ENCODE peak calls at places on chromosome 4, in four cellular contexts. N, E, U and Q are unnamed samples.

GRCh38 chr4:3868146-3868840 is 102.1 kb downstream of the ADRA2C start:
- DNase-seq in E (no peak), N (no peak), U (no peak), Q (no peak)

GRCh38 chr4:13888112-13888511 is 260.6 kb upstream of the BOD1L1 start:
- DNase-seq in U (no peak), N (no peak), E (peak), Q (no peak)

GRCh38 chr4:187612211-187612780 is 383.3 kb upstream of the ZFP42 start:
- DNase-seq in U (no peak), N (no peak), E (no peak), Q (no peak)

GRCh38 chr4:70627620-70628019 is 924 bp upstream of the ENAM start:
- DNase-seq in N (no peak), U (no peak), E (no peak), Q (no peak)

GRCh38 chr4:120071192-120071795 is 4.6 kb upstream of the MAD2L1 start:
- DNase-seq in E (peak), U (peak), N (peak), Q (no peak)

GRCh38 chr4:154312246-154312645 is 179.4 kb downstream of the DCHS2 start:
- DNase-seq in N (no peak), U (no peak), E (no peak), Q (no peak)

GRCh38 chr4:48683784-48684666 is 96.1 kb downstream of the FRYL start:
- DNase-seq in U (no peak), N (no peak), E (peak), Q (no peak)

GRCh38 chr4:28686618-28687017 is 1826.0 kb downstream of the STIM2 start:
- DNase-seq in U (peak), E (peak), N (peak), Q (no peak)

GRCh38 chr4:1245481-1246051 is 3.4 kb downstream of the CTBP1 start:
- DNase-seq in E (no peak), N (no peak), U (no peak), Q (no peak)

GRCh38 chr4:118969359-118969758 is 80.7 kb downstream of the SYNPO2 start:
- DNase-seq in N (peak), U (peak), E (peak), Q (no peak)

GRCh38 chr4:86891785-86892638 is at the start of gene C4orf36:
- DNase-seq in N (peak), U (no peak), E (peak), Q (no peak)

GRCh38 chr4:2281575-2282343 is 19.9 kb upstream of the MXD4 start:
- DNase-seq in E (no peak), N (no peak), U (no peak), Q (peak)

GRCh38 chr4:142528433-142528832 is 317.7 kb downstream of the INPP4B start:
- DNase-seq in E (no peak), N (no peak), U (no peak), Q (no peak)

GRCh38 chr4:132275583-132276121 is 873.4 kb upstream of the PCDH10 start:
- DNase-seq in U (no peak), N (no peak), E (no peak), Q (no peak)

GRCh38 chr4:61666248-61666647 is 466.1 kb downstream of the ADGRL3 start:
- DNase-seq in U (no peak), E (no peak), N (no peak), Q (no peak)

GRCh38 chr4:22850055-22850454 is 157.3 kb downstream of the GBA3 start:
- DNase-seq in N (no peak), E (no peak), U (no peak), Q (no peak)

GRCh38 chr4:34269593-34269992 is 1974.7 kb downstream of the ARAP2 start:
- DNase-seq in E (no peak), N (no peak), U (no peak), Q (no peak)

GRCh38 chr4:173859091-173859713 is 329.2 kb upstream of the HAND2 start:
- DNase-seq in N (no peak), E (no peak), U (no peak), Q (no peak)

GRCh38 chr4:45453258-45453841 is 670.5 kb downstream of the GABRG1 start:
- DNase-seq in U (peak), E (no peak), N (no peak), Q (no peak)

GRCh38 chr4:104099141-104099540 is 379.4 kb upstream of the TACR3 start:
- DNase-seq in N (no peak), U (no peak), E (no peak), Q (no peak)

GRCh38 chr4:108171541-108172230 is 3.0 kb upstream of the LEF1 start:
- DNase-seq in E (no peak), N (no peak), U (no peak), Q (no peak)

GRCh38 chr4:69830529-69831269 is 29.2 kb downstream of the SULT1E1 start:
- DNase-seq in E (peak), N (no peak), U (peak), Q (no peak)

GRCh38 chr4:112801341-112801740 is 164.4 kb downstream of the LARP7 start:
- DNase-seq in E (no peak), N (no peak), U (no peak), Q (no peak)

GRCh38 chr4:5963611-5964010 is 54.6 kb downstream of the C4orf50 start:
- DNase-seq in E (no peak), N (no peak), U (no peak), Q (no peak)

GRCh38 chr4:3683744-3684421 is 82.3 kb upstream of the ADRA2C start:
- DNase-seq in E (no peak), N (no peak), U (no peak), Q (no peak)

GRCh38 chr4:128917781-128918180 is 108.3 kb downstream of the JADE1 start:
- DNase-seq in E (no peak), N (no peak), U (no peak), Q (peak)

GRCh38 chr4:115484479-115484878 is 371.1 kb upstream of the NDST4 start:
- DNase-seq in U (no peak), E (no peak), N (no peak), Q (no peak)

GRCh38 chr4:142236268-142236667 is 599.9 kb downstream of the IL15 start:
- DNase-seq in E (no peak), U (no peak), N (no peak), Q (no peak)

GRCh38 chr4:5711479-5712184 is 631 bp downstream of the EVC start:
- DNase-seq in N (no peak), U (peak), E (peak), Q (no peak)

GRCh38 chr4:148444296-148445070 is 2.3 kb upstream of the NR3C2 start:
- DNase-seq in U (no peak), N (no peak), E (peak), Q (no peak)

GRCh38 chr4:125085-125820 is 952 bp downstream of the ZNF718 start:
- DNase-seq in U (no peak), E (no peak), N (no peak), Q (no peak)

GRCh38 chr4:177583000-177583399 is 140.8 kb upstream of the AGA start:
- DNase-seq in E (no peak), N (no peak), U (no peak), Q (no peak)

DNA sequence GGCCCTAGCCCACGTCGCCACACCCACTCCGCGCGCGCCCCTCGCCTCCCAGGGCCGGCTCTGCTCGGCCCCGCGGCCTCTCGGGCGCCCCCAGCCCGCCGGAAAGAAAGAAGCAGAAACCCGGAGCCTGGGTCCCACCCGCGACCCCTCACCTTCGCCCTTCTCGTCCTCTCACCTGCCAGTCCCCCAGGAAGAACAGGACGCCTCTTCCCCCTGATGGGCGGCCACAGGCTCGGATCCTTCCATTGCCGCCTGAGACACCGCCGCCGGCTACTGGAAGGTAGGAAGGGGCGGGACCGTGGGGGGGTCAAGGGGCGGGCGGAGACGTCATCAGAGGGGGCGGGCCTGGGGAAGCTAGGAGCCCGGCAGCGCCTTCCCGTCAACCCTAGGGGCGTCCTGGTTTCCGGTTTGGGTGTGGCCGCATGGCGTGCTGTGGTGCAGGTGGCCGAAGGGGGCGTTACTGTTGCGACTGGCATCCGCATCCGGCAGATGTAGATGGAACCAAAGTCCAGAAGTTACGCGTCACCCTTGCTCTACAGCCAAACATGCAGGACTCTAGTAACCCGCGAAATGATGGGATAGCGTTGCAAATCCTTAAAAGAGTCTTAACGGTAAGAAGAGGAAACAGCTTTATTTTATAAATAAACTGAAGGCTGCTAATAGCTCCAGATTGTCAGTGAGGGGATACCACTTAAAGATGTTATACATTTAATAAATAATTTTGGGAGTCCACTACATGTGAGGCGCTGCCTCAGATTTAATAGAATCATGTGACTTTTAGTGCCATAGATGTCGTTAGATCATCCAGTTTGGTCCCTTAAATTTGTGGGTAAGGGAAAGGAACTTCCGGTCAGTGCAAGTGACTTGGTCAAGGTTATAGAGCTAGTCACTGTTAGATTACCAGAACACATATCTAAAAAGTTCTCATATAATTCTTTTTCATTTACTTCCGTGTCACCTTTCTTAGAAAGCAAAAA is at the start of gene UBA6:
- DNase-seq in U (peak), N (peak), E (peak), Q (peak)
- TF ChIP-seq POLR2AphosphoS5 in U (peak), N (peak), E (peak), Q (peak)

GRCh38 chr4:17336524-17336941 is 175.4 kb downstream of the QDPR start:
- DNase-seq in E (peak), N (peak), U (peak), Q (peak)
- TF ChIP-seq MAX in E (no peak), N (peak), U (no peak), Q (no peak)

GRCh38 chr4:38803833-38804653 is 548 bp downstream of the TLR1 start:
- DNase-seq in E (no peak), N (no peak), U (no peak), Q (peak)
- TF ChIP-seq POLR2AphosphoS5 in E (no peak), N (no peak), U (no peak), Q (peak)

GRCh38 chr4:54473077-54473545 is 184.6 kb upstream of the KIT start:
- DNase-seq in U (peak), E (no peak), N (no peak), Q (no peak)

GRCh38 chr4:54475546-54475945 is 182.2 kb upstream of the KIT start:
- DNase-seq in N (no peak), U (no peak), E (no peak), Q (no peak)
- TF ChIP-seq MAX in N (no peak), U (no peak), E (no peak), Q (no peak)

GRCh38 chr4:99202536-99202935 is 16.5 kb downstream of the ADH6 start:
- DNase-seq in U (no peak), E (no peak), N (no peak), Q (no peak)
- TF ChIP-seq POLR2AphosphoS5 in U (peak), E (no peak), N (no peak), Q (no peak)

GRCh38 chr4:170589597-170590191 is 499.9 kb upstream of the AADAT start:
- DNase-seq in E (no peak), N (peak), U (peak), Q (peak)
- TF ChIP-seq MAX in E (no peak), N (no peak), U (no peak), Q (no peak)

GRCh38 chr4:8202108-8202507 is 3.0 kb downstream of the SH3TC1 start:
- DNase-seq in U (no peak), N (no peak), E (no peak), Q (no peak)

GRCh38 chr4:8202526-8203375 is 3.7 kb downstream of the SH3TC1 start:
- DNase-seq in U (peak), N (no peak), E (no peak), Q (no peak)

GRCh38 chr4:8199594-8200301 is 658 bp downstream of the SH3TC1 start:
- DNase-seq in E (peak), N (no peak), U (no peak), Q (no peak)

GRCh38 chr4:8200302-8200975 is 1.3 kb downstream of the SH3TC1 start:
- DNase-seq in E (peak), N (no peak), U (no peak), Q (no peak)

GRCh38 chr4:8201341-8201781 is 2.3 kb downstream of the SH3TC1 start:
- DNase-seq in N (no peak), E (peak), U (no peak), Q (peak)
- TF ChIP-seq POLR2AphosphoS5 in N (no peak), E (no peak), U (no peak), Q (peak)